ENCODE peak calls at places on chromosomes 12 and 14, in seven cellular contexts. Z, M, X, G, I, C and E are unnamed samples.

GRCh38 chr14:65042731-65043372 is 56.2 kb downstream of the FNTB start:
- DNase-seq in Z (no peak), M (no peak), X (no peak), G (no peak), I (no peak), C (no peak), E (no peak)

GRCh38 chr12:81627336-81628189 is 131.6 kb downstream of the PPFIA2 start:
- DNase-seq in Z (no peak), M (no peak), X (no peak), G (peak; percentile 63), I (peak; percentile 36), C (peak; percentile 38), E (peak; percentile 48)

GRCh38 chr14:102189858-102190257 is 50.2 kb downstream of the WDR20 start:
- DNase-seq in Z (no peak), M (no peak), X (no peak), G (no peak), I (no peak), C (no peak), E (no peak)

GRCh38 chr14:99389171-99389826 is 91.4 kb downstream of the SETD3 start:
- DNase-seq in Z (no peak), M (no peak), X (peak; percentile 67), G (peak; percentile 80), I (peak; percentile 10), C (no peak), E (peak; percentile 24)

GRCh38 chr12:630656-631632 is 32.3 kb downstream of the NINJ2 start:
- DNase-seq in Z (peak; percentile 96), M (peak; percentile 50), X (peak; percentile 84), G (peak; percentile 22), I (no peak), C (no peak), E (no peak)

GRCh38 chr14:105391541-105391940 is 6.8 kb upstream of the TEX22 start:
- DNase-seq in Z (no peak), M (no peak), X (no peak), G (no peak), I (no peak), C (no peak), E (no peak)

GRCh38 chr12:51160814-51161459 is 12.0 kb downstream of the TFCP2 start:
- DNase-seq in Z (no peak), M (no peak), X (no peak), G (no peak), I (no peak), C (no peak), E (peak; percentile 53)

GRCh38 chr12:24991209-24992049 is 42.5 kb upstream of the BCAT1 start:
- DNase-seq in Z (no peak), M (no peak), X (no peak), G (peak; percentile 62), I (peak; percentile 75), C (peak; percentile 32), E (peak; percentile 58)

GRCh38 chr12:67710582-67710981 is 62.0 kb downstream of the DYRK2 start:
- DNase-seq in Z (no peak), M (peak; percentile 34), X (peak; percentile 83), G (no peak), I (peak; percentile 62), C (peak; percentile 22), E (peak; percentile 27)

GRCh38 chr14:70641548-70642312 is at the start of gene TTC9:
- DNase-seq in Z (peak; percentile 89), M (no peak), X (peak; percentile 22), G (peak; percentile 78), I (no peak), C (no peak), E (no peak)

GRCh38 chr14:66918527-66918926 is 270.7 kb upstream of the GARIN2 start:
- DNase-seq in Z (no peak), M (no peak), X (no peak), G (no peak), I (no peak), C (no peak), E (no peak)

GRCh38 chr12:1634590-1635191 is 5.7 kb downstream of the WNT5B start:
- DNase-seq in Z (peak; percentile 91), M (peak; percentile 79), X (peak; percentile 81), G (peak; percentile 71), I (peak; percentile 69), C (peak; percentile 36), E (peak; percentile 75)

GRCh38 chr14:77037886-77038511 is 9.5 kb upstream of the IRF2BPL start:
- DNase-seq in Z (peak; percentile 86), M (peak; percentile 34), X (peak; percentile 37), G (no peak), I (no peak), C (peak; percentile 50), E (no peak)

GRCh38 chr12:1207276-1207675 is 216.3 kb downstream of the ERC1 start:
- DNase-seq in Z (no peak), M (no peak), X (no peak), G (no peak), I (no peak), C (no peak), E (no peak)

GRCh38 chr14:94310248-94310647 is 12.9 kb downstream of the SERPINA6 start:
- DNase-seq in Z (no peak), M (no peak), X (no peak), G (no peak), I (no peak), C (no peak), E (no peak)

GRCh38 chr14:75607842-75608640 is 29.6 kb downstream of the FLVCR2 start:
- DNase-seq in Z (no peak), M (no peak), X (no peak), G (no peak), I (no peak), C (no peak), E (no peak)

GRCh38 chr14:101578489-101578888 is 17.2 kb downstream of the DIO3 start:
- DNase-seq in Z (peak; percentile 74), M (no peak), X (no peak), G (no peak), I (no peak), C (no peak), E (no peak)

GRCh38 chr14:74804219-74804825 is 41.2 kb downstream of the YLPM1 start:
- DNase-seq in Z (no peak), M (no peak), X (peak; percentile 20), G (peak; percentile 11), I (peak; percentile 70), C (peak; percentile 30), E (peak; percentile 74)

GRCh38 chr12:89825591-89826449 is 117.2 kb upstream of the ATP2B1 start:
- DNase-seq in Z (no peak), M (no peak), X (no peak), G (no peak), I (peak; percentile 4), C (peak; percentile 38), E (peak; percentile 12)

GRCh38 chr12:124915249-124916236 is 1.1 kb upstream of the UBC start:
- DNase-seq in Z (no peak), M (peak; percentile 57), X (peak; percentile 73), G (peak; percentile 79), I (peak; percentile 21), C (no peak), E (peak; percentile 50)

GRCh38 chr14:102556098-102556677 is 36.3 kb upstream of the RCOR1 start:
- DNase-seq in Z (no peak), M (no peak), X (no peak), G (no peak), I (no peak), C (no peak), E (no peak)

GRCh38 chr12:5269846-5270245 is 162.1 kb upstream of the NTF3 start:
- DNase-seq in Z (no peak), M (no peak), X (no peak), G (no peak), I (no peak), C (no peak), E (no peak)

GRCh38 chr12:5276327-5276880 is 155.5 kb upstream of the NTF3 start:
- DNase-seq in Z (no peak), M (no peak), X (no peak), G (no peak), I (no peak), C (no peak), E (no peak)

GRCh38 chr12:5272061-5272820 is 159.7 kb upstream of the NTF3 start:
- DNase-seq in Z (no peak), M (no peak), X (no peak), G (no peak), I (no peak), C (peak; percentile 42), E (peak; percentile 86)

GRCh38 chr12:5268424-5269210 is 163.3 kb upstream of the NTF3 start:
- DNase-seq in Z (no peak), M (no peak), X (no peak), G (no peak), I (no peak), C (no peak), E (no peak)

GRCh38 chr12:5273709-5274108 is 158.2 kb upstream of the NTF3 start:
- DNase-seq in Z (no peak), M (no peak), X (no peak), G (peak; percentile 56), I (no peak), C (no peak), E (no peak)
- TF ChIP-seq CTCF in Z (no peak), M (no peak), X (no peak), G (no peak), I (no peak), C (no peak), E (no peak)

GRCh38 chr14:53767566-53767965 is 189.1 kb downstream of the BMP4 start:
- DNase-seq in Z (no peak), M (no peak), X (no peak), G (no peak), I (no peak), C (peak; percentile 33), E (no peak)

GRCh38 chr14:53778263-53778662 is 178.4 kb downstream of the BMP4 start:
- DNase-seq in Z (no peak), M (no peak), X (no peak), G (no peak), I (no peak), C (no peak), E (no peak)

GRCh38 chr14:53772936-53773335 is 183.7 kb downstream of the BMP4 start:
- DNase-seq in Z (no peak), M (no peak), X (no peak), G (no peak), I (no peak), C (no peak), E (no peak)
- H3K4me3 ChIP-seq in Z (no peak overlapping the region), M (no peak overlapping the region), X (no peak overlapping the region), G (no peak overlapping the region), I (no peak overlapping the region), C (no peak overlapping the region), E (no peak overlapping the region)

GRCh38 chr12:54138219-54138618 is 50.6 kb downstream of the SMUG1 start:
- DNase-seq in Z (no peak), M (no peak), X (no peak), G (no peak), I (no peak), C (no peak), E (no peak)
- TF ChIP-seq CTCF in Z (no peak), M (no peak), X (no peak), G (no peak), I (no peak), C (no peak), E (no peak)

GRCh38 chr12:107369006-107369405 is 275.7 kb upstream of the CRY1 start:
- DNase-seq in Z (no peak), M (no peak), X (no peak), G (no peak), I (no peak), C (no peak), E (no peak)
- H3K4me3 ChIP-seq in Z (no peak overlapping the region), M (no peak overlapping the region), X (no peak overlapping the region), G (no peak overlapping the region), I (no peak overlapping the region), C (no peak overlapping the region), E (no peak overlapping the region)

GRCh38 chr12:71014180-71014785 is 93.7 kb upstream of the PTPRR start:
- DNase-seq in Z (no peak), M (no peak), X (no peak), G (peak; percentile 59), I (peak; percentile 21), C (peak; percentile 20), E (peak; percentile 57)
- TF ChIP-seq CTCF in Z (no peak), M (peak; percentile 63), X (peak; percentile 40), G (peak; percentile 67), I (peak; percentile 40), C (peak; percentile 19), E (peak; percentile 58)